ENCODE peak calls at places on chromosomes 16 and 17, in six cellular contexts. One of them, this sample, is unnamed.

GRCh38 chr17:31593806-31594205 is 202.3 kb downstream of the RAB11FIP4 start:
- DNase-seq in psoas muscle: peak; percentile 86
- DNase-seq in lower leg skin: no peak
- DNase-seq in AG04450: no peak
- DNase-seq in gastrocnemius medialis: peak; percentile 78
- DNase-seq in HCT116: no peak
- DNase-seq in this sample: no peak

GRCh38 chr17:80913928-80914821 is 77.5 kb upstream of the CHMP6 start:
- DNase-seq in psoas muscle: no peak
- DNase-seq in lower leg skin: no peak
- DNase-seq in AG04450: no peak
- DNase-seq in gastrocnemius medialis: no peak
- DNase-seq in HCT116: no peak
- DNase-seq in this sample: no peak

GRCh38 chr17:74856113-74856512 is 3.6 kb downstream of the GRIN2C start:
- DNase-seq in psoas muscle: no peak
- DNase-seq in lower leg skin: no peak
- DNase-seq in AG04450: no peak
- DNase-seq in gastrocnemius medialis: no peak
- DNase-seq in HCT116: no peak
- DNase-seq in this sample: no peak

GRCh38 chr17:74566132-74566753 is 1.1 kb downstream of the CD300H start:
- DNase-seq in psoas muscle: no peak
- DNase-seq in lower leg skin: no peak
- DNase-seq in AG04450: no peak
- DNase-seq in gastrocnemius medialis: no peak
- DNase-seq in HCT116: peak; percentile 57
- DNase-seq in this sample: no peak

GRCh38 chr16:54342966-54343365 is 56.4 kb upstream of the IRX3 start:
- DNase-seq in psoas muscle: no peak
- DNase-seq in lower leg skin: no peak
- DNase-seq in AG04450: no peak
- DNase-seq in gastrocnemius medialis: no peak
- DNase-seq in HCT116: no peak
- DNase-seq in this sample: no peak

GRCh38 chr16:86444274-86445060 is 65.9 kb upstream of the FOXF1 start:
- DNase-seq in psoas muscle: no peak
- DNase-seq in lower leg skin: no peak
- DNase-seq in AG04450: no peak
- DNase-seq in gastrocnemius medialis: no peak
- DNase-seq in HCT116: no peak
- DNase-seq in this sample: no peak

GRCh38 chr17:45428050-45428953 is 4.4 kb downstream of the ARHGAP27 start:
- DNase-seq in psoas muscle: peak; percentile 84
- DNase-seq in lower leg skin: peak; percentile 95
- DNase-seq in AG04450: peak; percentile 8
- DNase-seq in gastrocnemius medialis: peak; percentile 56
- DNase-seq in HCT116: peak; percentile 57
- DNase-seq in this sample: no peak

GRCh38 chr17:62824290-62825135 is 16.4 kb upstream of the MARCHF10 start:
- DNase-seq in psoas muscle: no peak
- DNase-seq in lower leg skin: peak; percentile 17
- DNase-seq in AG04450: peak; percentile 74
- DNase-seq in gastrocnemius medialis: no peak
- DNase-seq in HCT116: peak; percentile 56
- DNase-seq in this sample: peak; percentile 84

GRCh38 chr17:43757171-43757660 is 1.4 kb downstream of the SOST start:
- DNase-seq in psoas muscle: no peak
- DNase-seq in lower leg skin: peak; percentile 78
- DNase-seq in AG04450: no peak
- DNase-seq in gastrocnemius medialis: no peak
- DNase-seq in HCT116: no peak
- DNase-seq in this sample: no peak

GRCh38 chr17:68835061-68835460 is 120.1 kb downstream of the ABCA8 start:
- DNase-seq in psoas muscle: no peak
- DNase-seq in lower leg skin: no peak
- DNase-seq in AG04450: peak; percentile 24
- DNase-seq in gastrocnemius medialis: no peak
- DNase-seq in HCT116: no peak
- DNase-seq in this sample: no peak

GRCh38 chr16:87963400-87963799 is 12.2 kb downstream of the BANP start:
- DNase-seq in psoas muscle: no peak
- DNase-seq in lower leg skin: no peak
- DNase-seq in AG04450: no peak
- DNase-seq in gastrocnemius medialis: no peak
- DNase-seq in HCT116: no peak
- DNase-seq in this sample: peak; percentile 64

GRCh38 chr17:17300624-17301568 is 2.3 kb upstream of the NT5M start:
- DNase-seq in psoas muscle: no peak
- DNase-seq in lower leg skin: no peak
- DNase-seq in AG04450: no peak
- DNase-seq in gastrocnemius medialis: no peak
- DNase-seq in HCT116: no peak
- DNase-seq in this sample: no peak

GRCh38 chr16:4093495-4094137 is 22.6 kb downstream of the ADCY9 start:
- DNase-seq in psoas muscle: peak; percentile 70
- DNase-seq in lower leg skin: peak; percentile 82
- DNase-seq in AG04450: no peak
- DNase-seq in gastrocnemius medialis: peak; percentile 77
- DNase-seq in HCT116: no peak
- DNase-seq in this sample: no peak

GRCh38 chr16:83615553-83615952 is 192.2 kb upstream of the HSBP1 start:
- DNase-seq in psoas muscle: no peak
- DNase-seq in lower leg skin: no peak
- DNase-seq in AG04450: no peak
- DNase-seq in gastrocnemius medialis: no peak
- DNase-seq in HCT116: no peak
- DNase-seq in this sample: no peak

GRCh38 chr17:73182616-73183310 is 10.1 kb upstream of the COG1 start:
- DNase-seq in psoas muscle: no peak
- DNase-seq in lower leg skin: no peak
- DNase-seq in AG04450: peak; percentile 6
- DNase-seq in gastrocnemius medialis: no peak
- DNase-seq in HCT116: no peak
- DNase-seq in this sample: no peak

GRCh38 chr16:7303014-7303676 is 29.5 kb upstream of the RBFOX1 start:
- DNase-seq in psoas muscle: peak; percentile 55
- DNase-seq in lower leg skin: no peak
- DNase-seq in AG04450: no peak
- DNase-seq in gastrocnemius medialis: no peak
- DNase-seq in HCT116: no peak
- DNase-seq in this sample: no peak

GRCh38 chr16:50612849-50613198 is 64.6 kb downstream of the NKD1 start:
- DNase-seq in psoas muscle: no peak
- DNase-seq in lower leg skin: no peak
- DNase-seq in AG04450: no peak
- DNase-seq in gastrocnemius medialis: no peak
- DNase-seq in HCT116: no peak
- DNase-seq in this sample: no peak
- TF ChIP-seq CTCF in psoas muscle: no peak
- TF ChIP-seq CTCF in lower leg skin: no peak
- TF ChIP-seq CTCF in AG04450: no peak
- TF ChIP-seq CTCF in gastrocnemius medialis: no peak
- TF ChIP-seq CTCF in HCT116: no peak
- TF ChIP-seq CTCF in this sample: no peak

GRCh38 chr17:29038511-29039300 is 4.2 kb upstream of the PIPOX start:
- DNase-seq in psoas muscle: no peak
- DNase-seq in lower leg skin: no peak
- DNase-seq in AG04450: no peak
- DNase-seq in gastrocnemius medialis: no peak
- DNase-seq in HCT116: no peak
- DNase-seq in this sample: no peak

GRCh38 chr17:29039764-29040598 is 3.0 kb upstream of the PIPOX start:
- DNase-seq in psoas muscle: no peak
- DNase-seq in lower leg skin: no peak
- DNase-seq in AG04450: peak; percentile 49
- DNase-seq in gastrocnemius medialis: no peak
- DNase-seq in HCT116: no peak
- DNase-seq in this sample: peak; percentile 4

GRCh38 chr17:29041091-29041490 is 1.9 kb upstream of the PIPOX start:
- DNase-seq in psoas muscle: no peak
- DNase-seq in lower leg skin: no peak
- DNase-seq in AG04450: no peak
- DNase-seq in gastrocnemius medialis: no peak
- DNase-seq in HCT116: no peak
- DNase-seq in this sample: no peak

GRCh38 chr17:29036584-29036983 is 6.4 kb upstream of the PIPOX start:
- DNase-seq in psoas muscle: no peak
- DNase-seq in lower leg skin: no peak
- DNase-seq in AG04450: no peak
- DNase-seq in gastrocnemius medialis: no peak
- DNase-seq in HCT116: no peak
- DNase-seq in this sample: no peak

DNA sequence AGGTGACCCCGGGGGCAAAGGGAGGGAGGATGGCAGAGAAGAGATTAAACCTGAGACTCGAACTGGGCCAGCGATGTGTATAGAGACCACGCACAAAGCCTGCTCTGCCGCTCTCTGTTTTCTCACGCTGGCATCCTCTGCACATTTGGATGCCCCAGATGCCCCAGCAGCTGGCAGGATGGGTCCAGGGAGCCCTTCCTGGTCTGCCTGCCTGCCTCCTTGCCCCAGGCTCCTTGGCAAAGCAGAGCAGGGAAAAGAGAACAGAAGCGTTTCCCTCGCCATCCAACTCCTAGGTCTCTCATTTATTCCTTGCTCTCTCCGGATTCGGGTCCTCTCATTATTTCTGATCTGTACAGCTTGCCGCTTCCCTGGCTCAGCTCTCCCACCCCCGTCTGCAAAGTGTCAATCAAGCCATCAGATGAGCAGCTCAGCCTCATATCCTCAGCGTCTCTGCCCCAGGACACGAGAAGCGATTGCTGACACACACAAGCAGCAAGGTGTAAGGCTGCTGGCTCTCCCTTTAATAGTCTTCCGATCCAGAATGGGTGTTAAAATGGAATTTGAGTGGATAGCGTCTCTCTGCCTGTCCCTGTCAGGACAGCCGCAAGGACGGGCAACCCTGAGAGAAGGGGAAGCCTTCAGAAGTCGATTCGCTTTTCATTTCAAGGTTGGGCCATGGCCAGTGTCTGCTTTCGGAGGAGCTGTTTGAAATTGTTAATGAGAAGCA is 5.0 kb upstream of the PIPOX start:
- DNase-seq in psoas muscle: no peak
- DNase-seq in lower leg skin: no peak
- DNase-seq in AG04450: no peak
- DNase-seq in gastrocnemius medialis: no peak
- DNase-seq in HCT116: no peak
- DNase-seq in this sample: no peak
- H3K4me3 ChIP-seq in psoas muscle: no peak overlapping the region
- H3K4me3 ChIP-seq in lower leg skin: no peak overlapping the region
- H3K4me3 ChIP-seq in AG04450: no peak overlapping the region
- H3K4me3 ChIP-seq in gastrocnemius medialis: no peak overlapping the region
- H3K4me3 ChIP-seq in HCT116: no peak overlapping the region
- H3K4me3 ChIP-seq in this sample: no peak overlapping the region

GRCh38 chr16:81882559-81882958 is 103.5 kb downstream of the PLCG2 start:
- DNase-seq in psoas muscle: no peak
- DNase-seq in lower leg skin: no peak
- DNase-seq in AG04450: no peak
- DNase-seq in gastrocnemius medialis: no peak
- DNase-seq in HCT116: no peak
- DNase-seq in this sample: no peak

GRCh38 chr16:81889896-81890634 is 111.0 kb downstream of the PLCG2 start:
- DNase-seq in psoas muscle: no peak
- DNase-seq in lower leg skin: no peak
- DNase-seq in AG04450: peak; percentile 20
- DNase-seq in gastrocnemius medialis: no peak
- DNase-seq in HCT116: peak; percentile 64
- DNase-seq in this sample: peak; percentile 31

GRCh38 chr16:81888520-81889394 is 109.7 kb downstream of the PLCG2 start:
- DNase-seq in psoas muscle: no peak
- DNase-seq in lower leg skin: no peak
- DNase-seq in AG04450: no peak
- DNase-seq in gastrocnemius medialis: no peak
- DNase-seq in HCT116: no peak
- DNase-seq in this sample: no peak

GRCh38 chr16:81883235-81883634 is 104.1 kb downstream of the PLCG2 start:
- DNase-seq in psoas muscle: no peak
- DNase-seq in lower leg skin: no peak
- DNase-seq in AG04450: no peak
- DNase-seq in gastrocnemius medialis: no peak
- DNase-seq in HCT116: no peak
- DNase-seq in this sample: no peak

GRCh38 chr16:81885976-81886586 is 107.0 kb downstream of the PLCG2 start:
- DNase-seq in psoas muscle: no peak
- DNase-seq in lower leg skin: no peak
- DNase-seq in AG04450: no peak
- DNase-seq in gastrocnemius medialis: no peak
- DNase-seq in HCT116: peak; percentile 40
- DNase-seq in this sample: no peak
- TF ChIP-seq CTCF in psoas muscle: peak; percentile 40
- TF ChIP-seq CTCF in lower leg skin: no peak
- TF ChIP-seq CTCF in AG04450: peak; percentile 70
- TF ChIP-seq CTCF in gastrocnemius medialis: peak; percentile 19
- TF ChIP-seq CTCF in HCT116: peak; percentile 89
- TF ChIP-seq CTCF in this sample: peak; percentile 79

GRCh38 chr17:3735515-3735914 is 11.8 kb downstream of the HASPIN start:
- DNase-seq in psoas muscle: no peak
- DNase-seq in lower leg skin: no peak
- DNase-seq in AG04450: no peak
- DNase-seq in gastrocnemius medialis: no peak
- DNase-seq in HCT116: no peak
- DNase-seq in this sample: no peak

GRCh38 chr17:3740611-3741073 is 16.9 kb downstream of the HASPIN start:
- DNase-seq in psoas muscle: no peak
- DNase-seq in lower leg skin: no peak
- DNase-seq in AG04450: no peak
- DNase-seq in gastrocnemius medialis: no peak
- DNase-seq in HCT116: no peak
- DNase-seq in this sample: no peak

GRCh38 chr17:3738562-3739295 is 15.0 kb downstream of the HASPIN start:
- DNase-seq in psoas muscle: peak; percentile 56
- DNase-seq in lower leg skin: no peak
- DNase-seq in AG04450: no peak
- DNase-seq in gastrocnemius medialis: peak; percentile 56
- DNase-seq in HCT116: no peak
- DNase-seq in this sample: no peak

GRCh38 chr17:3744032-3744431 is 20.3 kb downstream of the HASPIN start:
- DNase-seq in psoas muscle: no peak
- DNase-seq in lower leg skin: no peak
- DNase-seq in AG04450: no peak
- DNase-seq in gastrocnemius medialis: no peak
- DNase-seq in HCT116: no peak
- DNase-seq in this sample: no peak

DNA sequence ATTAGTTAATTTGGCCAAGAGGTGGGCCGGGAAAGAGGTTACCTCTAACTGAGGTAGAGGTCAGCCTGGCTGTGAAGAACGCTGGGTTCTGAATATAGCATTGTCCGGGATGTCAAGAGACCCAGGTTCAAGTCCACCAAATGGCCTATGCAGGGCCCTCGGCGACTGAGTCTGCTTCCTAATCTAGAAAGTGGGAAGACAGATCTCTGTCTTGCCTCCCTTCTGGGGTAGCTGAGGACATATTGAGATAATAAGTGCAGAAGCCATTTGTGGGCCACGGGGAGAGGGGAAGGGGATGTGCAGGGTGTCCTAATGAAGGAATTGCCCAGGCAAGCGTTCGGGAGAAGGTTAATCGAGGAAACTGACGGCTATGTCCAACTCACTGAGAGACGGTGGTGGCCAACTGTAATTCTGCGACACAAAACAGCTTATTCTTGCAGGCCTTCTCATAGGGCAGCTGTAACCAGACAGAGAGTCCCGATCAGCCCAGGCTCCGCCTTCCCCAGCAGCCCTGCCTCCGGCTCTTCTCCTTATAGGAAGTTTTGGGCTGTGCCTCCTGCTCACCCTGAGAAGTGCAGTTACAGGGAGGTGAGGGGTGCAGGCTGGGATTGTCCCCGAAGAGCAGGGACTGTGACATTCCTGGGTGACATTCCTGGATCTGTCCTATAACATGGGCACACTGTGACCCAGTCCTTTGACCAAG is 15.9 kb downstream of the HASPIN start:
- DNase-seq in psoas muscle: no peak
- DNase-seq in lower leg skin: no peak
- DNase-seq in AG04450: no peak
- DNase-seq in gastrocnemius medialis: no peak
- DNase-seq in HCT116: no peak
- DNase-seq in this sample: no peak
- H3K4me3 ChIP-seq in psoas muscle: no peak overlapping the region
- H3K4me3 ChIP-seq in lower leg skin: no peak overlapping the region
- H3K4me3 ChIP-seq in AG04450: no peak overlapping the region
- H3K4me3 ChIP-seq in gastrocnemius medialis: no peak overlapping the region
- H3K4me3 ChIP-seq in HCT116: no peak overlapping the region
- H3K4me3 ChIP-seq in this sample: no peak overlapping the region

This sample was measured in HFF-Myc.